ENCODE peak calls at places on chromosomes 4 and X, in ten cellular contexts. U is uterus; K is naive thymus-derived CD4-positive, alpha-beta T cell; I is right cardiac atrium; M is GM23338; C is SJSA1; T is sigmoid colon; O is CD8-positive, alpha-beta memory T cell; D is cardiac muscle cell; Y is upper lobe of right lung. J is an unnamed sample.

GRCh38 chr4:74473155-74473811 is 28.3 kb downstream of the AREG start:
- DNase-seq in D (peak), M (peak), C (peak), Y (no peak), T (no peak), I (no peak), K (no peak), O (no peak), U (no peak), J (no peak)

GRCh38 chr4:8473198-8473919 is 32.8 kb downstream of the TRMT44 start:
- DNase-seq in T (no peak), M (no peak), O (no peak), I (no peak), K (no peak), D (no peak), C (peak), Y (no peak), U (peak), J (no peak)

GRCh38 chrX:131565909-131566308 is 22.0 kb downstream of the OR13H1 start:
- DNase-seq in D (no peak), U (no peak), K (no peak), M (no peak), C (no peak), Y (no peak), T (no peak), O (no peak), I (no peak), J (no peak)

GRCh38 chr4:23366207-23366906 is 523.5 kb downstream of the PPARGC1A start:
- DNase-seq in I (no peak), D (no peak), K (no peak), Y (no peak), O (no peak), T (no peak), M (no peak), C (no peak), U (no peak), J (no peak)

GRCh38 chr4:107037188-107037587 is 1.1 kb upstream of the DKK2 start:
- DNase-seq in T (peak), M (peak), K (no peak), D (peak), I (peak), O (no peak), C (peak), Y (peak), U (no peak), J (no peak)

GRCh38 chrX:153944140-153944799 is at the start of gene RENBP:
- DNase-seq in D (no peak), Y (peak), C (no peak), O (no peak), U (no peak), M (peak), I (peak), K (no peak), T (no peak), J (no peak)

GRCh38 chr4:113899260-113900177 is 79.9 kb downstream of the ARSJ start:
- DNase-seq in U (no peak), I (no peak), K (peak), M (no peak), T (no peak), O (peak), D (no peak), Y (no peak), C (no peak), J (no peak)

GRCh38 chr4:26238426-26238781 is 82.4 kb upstream of the RBPJ start:
- DNase-seq in Y (no peak), U (no peak), M (no peak), I (no peak), O (no peak), T (no peak), K (no peak), D (no peak), C (no peak), J (no peak)

GRCh38 chr4:53656421-53656981 is 65.2 kb upstream of the LNX1 start:
- DNase-seq in O (no peak), M (no peak), C (no peak), T (peak), U (peak), Y (no peak), K (no peak), I (peak), D (peak), J (no peak)

GRCh38 chr4:145533011-145533410 is 51.4 kb downstream of the SMAD1 start:
- DNase-seq in D (no peak), C (no peak), Y (no peak), O (no peak), M (no peak), K (no peak), I (no peak), U (no peak), T (no peak), J (no peak)

GRCh38 chr4:41471126-41471665 is 66.8 kb upstream of the LIMCH1 start:
- DNase-seq in M (no peak), T (no peak), D (no peak), I (no peak), Y (no peak), C (no peak), U (no peak), K (no peak), O (no peak), J (no peak)
- H3K27ac ChIP-seq in M (no peak), T (no peak), D (no peak), I (no peak), Y (no peak), C (no peak), U (no peak), K (no peak), O (no peak), J (no peak)

DNA sequence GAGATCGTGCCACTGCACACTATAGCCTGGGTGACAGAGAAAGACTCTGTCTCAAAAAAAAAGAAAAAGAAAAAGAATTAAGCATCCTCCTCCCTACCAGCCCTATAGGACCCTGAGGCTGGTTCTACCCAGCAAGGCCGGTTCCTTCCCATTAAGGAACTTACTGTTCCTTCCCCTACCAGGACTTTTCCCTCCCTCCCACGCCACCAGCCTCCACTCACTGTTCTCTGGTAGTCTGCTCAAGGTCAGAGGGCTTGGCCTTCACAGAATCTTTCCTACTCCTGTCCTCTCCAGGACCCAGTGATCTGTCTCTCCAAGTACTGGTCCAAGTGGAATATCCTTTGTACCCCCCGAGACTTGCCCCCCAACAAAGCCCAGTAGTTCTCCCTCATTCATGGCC is 1.4 kb downstream of the GRIPAP1 start:
- DNase-seq in I (no peak), T (no peak), M (no peak), Y (peak), O (no peak), K (no peak), C (no peak), D (no peak), U (no peak), J (no peak)
- H3K4me3 ChIP-seq in I (no peak), T (no peak), M (no peak), Y (no peak), O (peak), K (peak), C (no peak), D (no peak), U (no peak), J (peak)

GRCh38 chr4:139279723-139280620 is at the start of gene MGARP:
- DNase-seq in Y (peak), U (no peak), D (peak), O (no peak), M (peak), K (no peak), C (no peak), T (no peak), I (peak), J (no peak)
- H3K27ac ChIP-seq in Y (no peak), U (peak), D (no peak), O (no peak), M (no peak), K (no peak), C (no peak), T (peak), I (no peak), J (no peak)

GRCh38 chrX:2485460-2485753 is 15.4 kb downstream of the DHRSX start:
- DNase-seq in Y (no peak), U (no peak), I (no peak), T (no peak), O (no peak), K (no peak), D (peak), C (no peak), M (peak), J (no peak)
- H3K4me3 ChIP-seq in Y (no peak), U (peak), I (peak), T (peak), O (no peak), K (no peak), D (no peak), C (no peak), M (peak), J (peak)